ENCODE peak calls at places on chromosomes 7 and 10, in four cellular contexts. G is left ventricle myocardium inferior, O is neural progenitor cell, F is cardiac muscle cell. A is an unnamed sample. For H3K36me3, the result is how much of the 10 kb centered on the place peaks cover.

GRCh38 chr7:1027285-1028043 is 16.9 kb upstream of the GPR146 start:
- DNase-seq in G (no peak), O (peak), F (peak), A (peak)

GRCh38 chr10:132689721-132690360 is 96.1 kb downstream of the NKX6-2 start:
- DNase-seq in G (peak), O (no peak), F (no peak), A (peak)

GRCh38 chr7:135772639-135773019 is 24.0 kb upstream of the FAM180A start:
- DNase-seq in G (no peak), O (peak), F (no peak), A (no peak)

GRCh38 chr7:26100940-26101339 is 51.1 kb upstream of the NFE2L3 start:
- DNase-seq in G (no peak), O (peak), F (no peak), A (no peak)

GRCh38 chr7:130902755-130903357 is 168.8 kb upstream of the KLF14 start:
- DNase-seq in G (no peak), O (no peak), F (no peak), A (no peak)

GRCh38 chr10:129541208-129541607 is 74.2 kb downstream of the MGMT start:
- DNase-seq in G (no peak), O (no peak), F (no peak), A (no peak)

GRCh38 chr10:70348228-70348850 is 34.1 kb downstream of the LRRC20 start:
- DNase-seq in G (no peak), O (peak), F (peak), A (no peak)

GRCh38 chr7:151342811-151343210 is 1.2 kb downstream of the NUB1 start:
- DNase-seq in G (no peak), O (no peak), F (no peak), A (no peak)

GRCh38 chr7:156475666-156476065 is 164.9 kb upstream of the RNF32 start:
- DNase-seq in G (no peak), O (peak), F (no peak), A (no peak)

GRCh38 chr10:92891885-92892705 is 43.8 kb downstream of the EXOC6 start:
- DNase-seq in G (no peak), O (no peak), F (peak), A (peak)

GRCh38 chr10:90801608-90802007 is 56.2 kb downstream of the HTR7 start:
- DNase-seq in G (no peak), O (no peak), F (no peak), A (no peak)

GRCh38 chr7:105896407-105896842 is 20.0 kb upstream of the ATXN7L1 start:
- DNase-seq in G (no peak), O (no peak), F (no peak), A (no peak)

GRCh38 chr10:69872326-69872725 is 70.6 kb downstream of the COL13A1 start:
- DNase-seq in G (no peak), O (no peak), F (no peak), A (peak)

GRCh38 chr7:30915751-30916150 is 4.1 kb downstream of the AQP1 start:
- DNase-seq in G (no peak), O (no peak), F (no peak), A (peak)

GRCh38 chr10:23172846-23173548 is 19.1 kb upstream of the PTF1A start:
- DNase-seq in G (no peak), O (peak), F (peak), A (no peak)

GRCh38 chr10:103915794-103916193 is 2.2 kb downstream of the STN1 start:
- DNase-seq in G (no peak), O (no peak), F (no peak), A (no peak)

GRCh38 chr7:88664630-88665233 is 94.8 kb upstream of the ZNF804B start:
- DNase-seq in G (no peak), O (no peak), F (no peak), A (no peak)

GRCh38 chr10:32680803-32681557 is 235.0 kb downstream of the CCDC7 start:
- DNase-seq in G (no peak), O (peak), F (no peak), A (no peak)

GRCh38 chr7:132394283-132395003 is 181.8 kb downstream of the PLXNA4 start:
- DNase-seq in G (no peak), O (no peak), F (no peak), A (no peak)

GRCh38 chr7:2068693-2069471 is 163.9 kb downstream of the MAD1L1 start:
- DNase-seq in G (no peak), O (no peak), F (no peak), A (no peak)

GRCh38 chr10:79939969-79940368 is 8.9 kb downstream of the SFTPD start:
- DNase-seq in G (no peak), O (no peak), F (no peak), A (no peak)

GRCh38 chr10:98060079-98060478 is 29.7 kb upstream of the CRTAC1 start:
- DNase-seq in G (no peak), O (no peak), F (no peak), A (no peak)

GRCh38 chr10:78568664-78569063 is 500.1 kb upstream of the ZMIZ1 start:
- DNase-seq in G (no peak), O (no peak), F (no peak), A (no peak)

GRCh38 chr10:28587970-28588290 is 55.0 kb downstream of the WAC start:
- DNase-seq in G (no peak), O (no peak), F (peak), A (no peak)

GRCh38 chr10:28586176-28586575 is 53.3 kb downstream of the WAC start:
- DNase-seq in G (no peak), O (no peak), F (no peak), A (no peak)

GRCh38 chr10:28585076-28585475 is 52.2 kb downstream of the WAC start:
- DNase-seq in G (no peak), O (no peak), F (no peak), A (no peak)

GRCh38 chr10:28581916-28582315 is 49.0 kb downstream of the WAC start:
- DNase-seq in G (no peak), O (no peak), F (no peak), A (no peak)

DNA sequence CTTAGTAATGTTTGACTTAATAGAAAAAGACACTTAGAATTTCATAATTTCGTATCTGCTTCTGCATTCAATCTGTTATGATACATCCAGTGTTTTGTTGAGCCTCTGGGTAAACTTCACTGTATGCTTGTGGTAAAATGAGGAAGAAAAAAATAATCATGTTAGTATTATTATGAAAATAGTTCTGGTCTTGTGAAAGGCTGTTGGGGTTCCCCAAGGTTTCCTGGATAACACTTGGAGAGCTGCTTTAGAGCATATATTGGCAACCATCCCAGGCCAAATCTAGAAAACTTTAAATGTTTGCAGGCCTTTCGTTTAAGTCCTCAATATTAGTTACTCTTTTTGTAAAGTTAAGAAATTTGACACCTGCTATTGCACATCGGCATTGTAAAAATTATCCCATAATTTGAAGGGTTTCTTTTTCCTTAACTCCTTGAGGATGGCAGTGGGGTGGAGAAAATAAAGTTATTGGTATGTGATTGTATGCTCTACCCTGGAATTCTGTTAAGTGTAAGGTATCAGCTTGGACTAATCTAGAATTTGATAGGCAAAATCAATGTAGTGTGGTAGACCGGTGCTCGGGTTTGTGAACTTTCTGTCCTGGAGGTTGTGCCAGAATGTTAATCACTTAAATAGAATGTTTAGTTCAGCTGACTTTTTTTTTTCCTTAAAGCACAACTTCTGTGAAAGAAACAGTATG is 54.5 kb downstream of the WAC start:
- DNase-seq in G (no peak), O (no peak), F (no peak), A (no peak)
- H3K36me3 ChIP-seq in G (under half), O (under half), F (half or more), A (half or more)

GRCh38 chr7:138590154-138590553 is 111.0 kb downstream of the SVOPL start:
- DNase-seq in G (no peak), O (no peak), F (no peak), A (no peak)

GRCh38 chr7:138584696-138585095 is 116.5 kb downstream of the SVOPL start:
- DNase-seq in G (no peak), O (no peak), F (no peak), A (no peak)

GRCh38 chr7:138584283-138584682 is 116.9 kb downstream of the SVOPL start:
- DNase-seq in G (no peak), O (no peak), F (no peak), A (no peak)

GRCh38 chr7:138585283-138585993 is 115.7 kb downstream of the SVOPL start:
- DNase-seq in G (no peak), O (no peak), F (no peak), A (no peak)

GRCh38 chr7:138587485-138587884 is 113.7 kb downstream of the SVOPL start:
- DNase-seq in G (no peak), O (no peak), F (no peak), A (no peak)
- H3K36me3 ChIP-seq in G (under half), O (under half), F (under half), A (under half)

GRCh38 chr10:114437456-114438292 is 33.4 kb upstream of the AFAP1L2 start:
- DNase-seq in G (no peak), O (peak), F (no peak), A (no peak)

GRCh38 chr10:114444819-114445218 is 40.5 kb upstream of the AFAP1L2 start:
- DNase-seq in G (no peak), O (no peak), F (no peak), A (no peak)

GRCh38 chr10:114442115-114442630 is 37.9 kb upstream of the AFAP1L2 start:
- DNase-seq in G (no peak), O (no peak), F (no peak), A (no peak)

GRCh38 chr10:114436941-114437340 is 32.6 kb upstream of the AFAP1L2 start:
- DNase-seq in G (no peak), O (no peak), F (no peak), A (no peak)

GRCh38 chr10:114441107-114441506 is 36.8 kb upstream of the AFAP1L2 start:
- DNase-seq in G (no peak), O (no peak), F (no peak), A (no peak)
- H3K36me3 ChIP-seq in G (half or more), O (under half), F (half or more), A (under half)

DNA sequence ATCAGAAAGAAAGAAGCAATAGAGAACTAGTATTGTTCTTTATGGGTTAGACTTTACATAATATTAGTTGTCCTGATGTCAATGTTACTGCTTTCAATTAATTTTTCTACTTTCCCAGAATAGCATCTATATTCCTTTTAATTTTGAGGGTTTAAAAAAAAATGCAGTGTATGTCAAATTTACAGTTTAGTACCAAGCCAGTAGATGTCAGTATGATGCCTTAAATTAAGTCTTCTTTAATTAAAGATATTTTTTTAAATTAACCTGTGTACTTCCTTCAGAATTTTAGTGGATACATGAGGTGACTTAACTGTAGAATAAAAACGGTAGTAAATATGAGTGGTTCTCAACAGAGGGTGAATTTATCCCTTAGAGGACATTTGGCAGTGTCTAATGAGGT is 35.2 kb upstream of the STOX1 start:
- DNase-seq in G (no peak), O (no peak), F (no peak), A (no peak)
- H3K36me3 ChIP-seq in G (half or more), O (under half), F (half or more), A (half or more)

DNA sequence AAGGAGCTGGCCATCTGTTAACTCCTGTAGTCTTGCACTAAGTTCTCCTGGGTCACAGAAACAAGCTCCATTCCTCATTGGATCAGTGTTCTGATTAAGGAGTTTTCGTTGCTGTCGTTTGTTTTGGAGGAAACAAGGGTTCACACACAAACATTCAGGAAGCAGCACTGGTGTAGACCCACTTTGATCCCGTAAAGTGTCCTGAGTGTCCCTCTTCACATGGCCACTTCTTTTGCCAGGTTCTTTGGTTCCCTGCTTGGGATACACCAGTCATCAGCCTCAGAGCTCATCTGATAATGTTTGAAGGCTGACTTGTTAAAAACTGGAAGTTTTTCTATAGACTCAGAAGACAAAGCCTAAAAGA is 10.9 kb downstream of the PDK4 start:
- DNase-seq in G (no peak), O (no peak), F (no peak), A (no peak)
- H3K36me3 ChIP-seq in G (half or more), O (under half), F (under half), A (half or more)

GRCh38 chr7:43011879-43012278 is 79.7 kb downstream of the MRPL32 start:
- DNase-seq in G (no peak), O (no peak), F (no peak), A (no peak)

GRCh38 chr7:43018446-43018845 is 86.3 kb downstream of the MRPL32 start:
- DNase-seq in G (no peak), O (no peak), F (no peak), A (no peak)

GRCh38 chr7:43015301-43015700 is 83.1 kb downstream of the MRPL32 start:
- DNase-seq in G (no peak), O (peak), F (no peak), A (no peak)

GRCh38 chr7:43014374-43014773 is 82.2 kb downstream of the MRPL32 start:
- DNase-seq in G (no peak), O (no peak), F (no peak), A (no peak)
- H3K36me3 ChIP-seq in G (under half), O (under half), F (under half), A (under half)

DNA sequence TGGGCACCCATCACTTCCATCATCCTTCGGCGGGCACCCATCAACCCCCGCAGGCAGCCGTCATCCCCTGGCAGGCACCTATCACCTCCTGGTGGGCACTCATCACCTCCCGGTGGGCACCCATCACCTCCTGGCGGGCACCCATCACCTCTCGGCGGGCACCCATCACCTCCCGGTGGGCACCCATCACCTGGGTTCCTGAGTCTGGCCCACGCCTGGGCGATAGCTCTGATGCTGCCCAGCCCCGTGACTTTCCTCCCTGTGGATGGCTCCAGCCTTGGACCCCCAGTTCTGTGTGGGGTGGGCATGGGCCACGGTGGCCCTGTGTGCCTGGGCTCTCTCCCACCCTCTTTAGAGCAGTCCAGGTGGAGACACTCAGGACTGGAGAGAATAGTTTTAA is 29.0 kb downstream of the PFKFB3 start:
- DNase-seq in G (no peak), O (no peak), F (no peak), A (no peak)
- H3K36me3 ChIP-seq in G (half or more), O (under half), F (half or more), A (under half)

DNA sequence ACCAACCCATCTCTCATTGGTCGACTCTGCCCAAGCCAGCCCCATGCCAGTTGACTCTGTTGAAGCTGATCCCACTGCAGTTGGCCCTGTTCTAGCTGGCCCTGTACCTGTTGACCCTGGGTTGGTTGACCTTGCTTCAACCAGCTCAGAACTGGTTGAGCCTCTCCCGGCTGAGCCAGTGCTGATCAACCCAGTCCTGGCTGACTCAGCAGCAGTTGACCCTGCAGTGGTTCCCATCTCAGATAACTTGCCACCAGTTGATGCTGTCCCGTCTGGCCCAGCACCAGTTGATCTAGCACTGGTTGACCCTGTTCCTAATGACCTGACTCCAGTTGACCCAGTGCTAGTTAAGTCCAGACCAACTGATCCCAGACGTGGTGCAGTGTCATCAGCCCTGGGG is 7.4 kb downstream of the PPRC1 start:
- DNase-seq in G (no peak), O (no peak), F (no peak), A (no peak)
- H3K36me3 ChIP-seq in G (half or more), O (under half), F (half or more), A (half or more)